ENCODE peak calls at places on chromosomes 13 and 19, in five cellular contexts. K, B, W, M and R are unnamed samples.

GRCh38 chr13:26695891-26696311 is 64.7 kb downstream of the GPR12 start:
- DNase-seq in K (no peak), B (no peak), W (no peak), M (no peak), R (no peak)

GRCh38 chr13:39776439-39776838 is 121.0 kb downstream of the COG6 start:
- DNase-seq in K (no peak), B (no peak), W (no peak), M (no peak), R (no peak)

GRCh38 chr13:112943309-112944125 is 25.5 kb upstream of the MCF2L start:
- DNase-seq in K (peak; percentile 16), B (peak; percentile 72), W (no peak), M (no peak), R (peak; percentile 48)

GRCh38 chr19:4369109-4369887 is 25.9 kb downstream of the MPND start:
- DNase-seq in K (peak; percentile 74), B (peak; percentile 77), W (peak; percentile 22), M (no peak), R (no peak)

GRCh38 chr13:113947321-113948033 is 26.4 kb downstream of the C13orf46 start:
- DNase-seq in K (no peak), B (peak; percentile 80), W (no peak), M (no peak), R (no peak)

GRCh38 chr19:11418518-11419506 is at the start of gene RGL3:
- DNase-seq in K (no peak), B (peak; percentile 78), W (no peak), M (no peak), R (peak; percentile 72)

GRCh38 chr19:12611361-12611699 is 610 bp downstream of the ZNF791 start:
- DNase-seq in K (no peak), B (peak; percentile 83), W (no peak), M (peak; percentile 70), R (peak; percentile 80)

GRCh38 chr19:38277969-38278680 is 13.8 kb downstream of the SPINT2 start:
- DNase-seq in K (no peak), B (peak; percentile 88), W (no peak), M (no peak), R (no peak)

GRCh38 chr13:62250501-62251175 is 835.0 kb upstream of the PCDH20 start:
- DNase-seq in K (no peak), B (no peak), W (no peak), M (no peak), R (no peak)

GRCh38 chr13:100944791-100945345 is 270.3 kb upstream of the TMTC4 start:
- DNase-seq in K (no peak), B (no peak), W (no peak), M (no peak), R (no peak)

GRCh38 chr13:114148521-114148855 is 16.1 kb upstream of the RASA3 start:
- DNase-seq in K (peak; percentile 96), B (peak; percentile 53), W (no peak), M (no peak), R (no peak)

GRCh38 chr19:46975918-46976782 is 43.5 kb upstream of the NPAS1 start:
- DNase-seq in K (no peak), B (peak; percentile 99), W (no peak), M (peak; percentile 70), R (peak; percentile 80)

GRCh38 chr13:64090311-64090710 is 2674.7 kb upstream of the PCDH20 start:
- DNase-seq in K (no peak), B (no peak), W (no peak), M (no peak), R (no peak)

GRCh38 chr13:44932171-44932849 is 57.0 kb downstream of the NUFIP1 start:
- DNase-seq in K (no peak), B (no peak), W (no peak), M (no peak), R (no peak)

GRCh38 chr19:36142496-36142895 is 2.6 kb downstream of the CAPNS1 start:
- DNase-seq in K (no peak), B (no peak), W (no peak), M (no peak), R (no peak)